ENCODE peak calls at places on chromosomes 7 and 10, in four cellular contexts. M, G, B and R are unnamed samples.

GRCh38 chr7:139618482-139619366 is 95.2 kb downstream of the CLEC2L start:
- DNase-seq in B (peak; percentile 32), M (peak; percentile 44), G (no peak), R (peak; percentile 39)

GRCh38 chr7:1086588-1087461 is 1.1 kb upstream of the GPER1 start:
- DNase-seq in B (peak; percentile 79), M (peak; percentile 55), G (no peak), R (peak; percentile 81)

GRCh38 chr10:91596821-91597396 is 36.0 kb downstream of the PPP1R3C start:
- DNase-seq in G (no peak), B (no peak), M (peak; percentile 89), R (no peak)

GRCh38 chr10:122468923-122469781 is 7.8 kb downstream of the HTRA1 start:
- DNase-seq in B (peak; percentile 79), M (peak; percentile 97), G (peak; percentile 98), R (no peak)

GRCh38 chr7:102228935-102229334 is 57.7 kb upstream of the SH2B2 start:
- DNase-seq in M (no peak), G (no peak), B (no peak), R (no peak)

GRCh38 chr10:133351408-133352318 is 4.5 kb downstream of the PRAP1 start:
- DNase-seq in G (no peak), B (no peak), M (no peak), R (no peak)

GRCh38 chr10:52955337-52955736 is 182.8 kb upstream of the MBL2 start:
- DNase-seq in B (no peak), M (no peak), G (no peak), R (no peak)

GRCh38 chr7:151844080-151844827 is 32.7 kb downstream of the PRKAG2 start:
- DNase-seq in G (peak; percentile 10), M (peak; percentile 80), B (no peak), R (no peak)

GRCh38 chr7:157412021-157412443 is 75.2 kb downstream of the DNAJB6 start:
- DNase-seq in B (no peak), M (peak; percentile 69), G (peak; percentile 50), R (no peak)

GRCh38 chr7:123641901-123642300 is 13.8 kb upstream of the LMOD2 start:
- DNase-seq in B (no peak), G (no peak), M (no peak), R (no peak)

GRCh38 chr10:19041176-19041575 is 7.4 kb upstream of the MALRD1 start:
- DNase-seq in M (peak; percentile 38), B (no peak), G (no peak), R (no peak)

GRCh38 chr7:43847496-43847895 is 21.8 kb downstream of the MRPS24 start:
- DNase-seq in M (no peak), B (no peak), G (no peak), R (no peak)

GRCh38 chr7:96354881-96355280 is 33.0 kb upstream of the SLC25A13 start:
- DNase-seq in G (no peak), B (no peak), M (no peak), R (no peak)

GRCh38 chr7:73521636-73522080 is 435 bp downstream of the BAZ1B start:
- DNase-seq in M (no peak), B (no peak), G (no peak), R (peak; percentile 73)

GRCh38 chr10:93445097-93445960 is 36.8 kb downstream of the MYOF start:
- DNase-seq in M (peak; percentile 98), B (peak; percentile 95), G (peak; percentile 93), R (peak; percentile 86)

GRCh38 chr10:60175418-60175817 is 214.3 kb downstream of the ANK3 start:
- DNase-seq in M (no peak), B (no peak), G (no peak), R (no peak)

GRCh38 chr7:92797693-92798092 is 38.7 kb downstream of the CDK6 start:
- DNase-seq in B (no peak), G (no peak), M (no peak), R (peak; percentile 48)

GRCh38 chr7:143318661-143319060 is 2.8 kb downstream of the CLCN1 start:
- DNase-seq in B (no peak), M (peak; percentile 77), G (no peak), R (no peak)

GRCh38 chr10:33034931-33035330 is 76.9 kb upstream of the ITGB1 start:
- DNase-seq in M (no peak), B (no peak), G (no peak), R (no peak)

GRCh38 chr7:76292206-76292573 is 10.3 kb upstream of the HSPB1 start:
- DNase-seq in M (peak; percentile 28), B (peak; percentile 54), G (no peak), R (no peak)

GRCh38 chr10:125124907-125125306 is 35.5 kb downstream of the CTBP2 start:
- DNase-seq in B (no peak), G (no peak), M (peak; percentile 68), R (no peak)

GRCh38 chr7:49787980-49788379 is 14.5 kb downstream of the VWC2 start:
- DNase-seq in M (no peak), G (no peak), B (no peak), R (peak; percentile 34)

GRCh38 chr7:3153118-3153517 is 109.5 kb upstream of the CARD11 start:
- DNase-seq in G (no peak), B (no peak), M (no peak), R (no peak)

GRCh38 chr10:99660662-99661369 is 1.5 kb downstream of the ENTPD7 start:
- DNase-seq in B (no peak), G (no peak), M (no peak), R (no peak)

GRCh38 chr7:33191326-33191725 is 62.0 kb downstream of the BBS9 start:
- DNase-seq in M (no peak), G (no peak), B (no peak), R (no peak)

GRCh38 chr10:63553031-63553430 is 31.8 kb downstream of the REEP3 start:
- DNase-seq in B (no peak), G (peak; percentile 60), M (peak; percentile 72), R (no peak)

GRCh38 chr7:133698127-133698526 is 429.0 kb upstream of the LRGUK start:
- DNase-seq in G (no peak), B (no peak), M (peak; percentile 28), R (no peak)

GRCh38 chr10:36578306-36578705 is 547.1 kb upstream of the ANKRD30A start:
- DNase-seq in M (peak; percentile 8), G (peak; percentile 41), B (no peak), R (no peak)

GRCh38 chr10:35340975-35341374 is 4.7 kb downstream of the CCNY start:
- DNase-seq in G (no peak), M (no peak), B (no peak), R (peak; percentile 32)

GRCh38 chr7:157412491-157413180 is 75.8 kb downstream of the DNAJB6 start:
- DNase-seq in G (no peak), B (no peak), M (no peak), R (no peak)

GRCh38 chr10:65348637-65349036 is 1577.2 kb upstream of the LRRTM3 start:
- DNase-seq in B (no peak), M (no peak), G (no peak), R (no peak)

GRCh38 chr7:29106128-29106988 is 40.0 kb downstream of the CPVL start:
- DNase-seq in G (peak; percentile 37), B (peak; percentile 50), M (peak; percentile 79), R (peak; percentile 11)

GRCh38 chr7:30980194-30980593 is 16.4 kb downstream of the GHRHR start:
- DNase-seq in M (no peak), G (no peak), B (no peak), R (no peak)

GRCh38 chr7:47349401-47349800 is 232.5 kb downstream of the TNS3 start:
- DNase-seq in G (no peak), M (no peak), B (no peak), R (no peak)

GRCh38 chr7:71313562-71313961 is 181.6 kb downstream of the GALNT17 start:
- DNase-seq in M (no peak), G (no peak), B (no peak), R (no peak)